ENCODE peak calls at places on chromosomes 1 and 21, in six cellular contexts. D, Y, Z, Q, N and B are unnamed samples.

GRCh38 chr1:64631346-64632052 is 113.4 kb upstream of the RAVER2 start:
- DNase-seq in Q (no peak), D (no peak), Z (no peak), Y (no peak), N (no peak), B (no peak)

GRCh38 chr1:30374400-30375070 is 348.9 kb downstream of the MATN1 start:
- DNase-seq in Y (no peak), D (no peak), N (no peak), Z (no peak), Q (no peak), B (no peak)

GRCh38 chr1:200365897-200366426 is 43.9 kb downstream of the ZNF281 start:
- DNase-seq in Q (no peak), Y (peak), D (no peak), N (no peak), Z (no peak), B (no peak)

GRCh38 chr1:222105393-222105737 is 363.5 kb upstream of the DUSP10 start:
- DNase-seq in Y (no peak), Z (no peak), N (peak), Q (peak), D (no peak), B (no peak)

GRCh38 chr1:86507935-86508582 is 38.8 kb upstream of the CLCA4 start:
- DNase-seq in Z (peak), Q (no peak), Y (peak), N (peak), D (no peak), B (no peak)

GRCh38 chr1:97314685-97315084 is 593.1 kb downstream of the PTBP2 start:
- DNase-seq in Y (no peak), Z (no peak), Q (no peak), N (no peak), D (no peak), B (no peak)

GRCh38 chr1:223129229-223129851 is 13.7 kb downstream of the TLR5 start:
- DNase-seq in Q (peak), N (no peak), D (no peak), Y (peak), Z (peak), B (no peak)

GRCh38 chr1:110280126-110280525 is 59.1 kb upstream of the RBM15 start:
- DNase-seq in D (no peak), Z (no peak), Y (no peak), Q (no peak), N (no peak), B (no peak)

GRCh38 chr1:183385746-183386145 is 32.4 kb downstream of the NMNAT2 start:
- DNase-seq in Q (no peak), N (no peak), Z (peak), D (no peak), Y (no peak), B (no peak)

GRCh38 chr1:48039088-48040049 is 42.2 kb upstream of the TRABD2B start:
- DNase-seq in N (no peak), Y (no peak), D (no peak), Q (no peak), Z (peak), B (no peak)

GRCh38 chr1:78565393-78565792 is 54.9 kb upstream of the IFI44L start:
- DNase-seq in N (no peak), Z (no peak), D (no peak), Y (no peak), Q (no peak), B (no peak)

GRCh38 chr1:181127898-181128453 is 39.5 kb downstream of the IER5 start:
- DNase-seq in N (no peak), D (no peak), Z (peak), Q (no peak), Y (peak), B (no peak)

GRCh38 chr1:209675567-209676154 is 449 bp downstream of the G0S2 start:
- DNase-seq in Z (no peak), D (no peak), Q (peak), Y (no peak), N (no peak), B (no peak)

GRCh38 chr1:211756471-211757020 is 74.0 kb downstream of the LPGAT1 start:
- DNase-seq in D (no peak), Y (no peak), Z (no peak), N (no peak), Q (no peak), B (no peak)

GRCh38 chr1:211734791-211735190 is 59.4 kb upstream of the NEK2 start:
- DNase-seq in Q (peak), D (no peak), Y (peak), Z (no peak), N (no peak), B (no peak)

GRCh38 chr1:18787825-18788385 is 71.6 kb downstream of the TAS1R2 start:
- DNase-seq in Y (no peak), N (no peak), Z (no peak), D (no peak), Q (no peak), B (no peak)

GRCh38 chr21:20997308-20997632 is 939 bp upstream of the NCAM2 start:
- DNase-seq in Z (no peak), Y (no peak), D (no peak), Q (no peak), N (no peak), B (no peak)
- H3K4me3 ChIP-seq in Z (peak), Y (no peak), D (no peak), Q (no peak), N (no peak), B (peak)

DNA sequence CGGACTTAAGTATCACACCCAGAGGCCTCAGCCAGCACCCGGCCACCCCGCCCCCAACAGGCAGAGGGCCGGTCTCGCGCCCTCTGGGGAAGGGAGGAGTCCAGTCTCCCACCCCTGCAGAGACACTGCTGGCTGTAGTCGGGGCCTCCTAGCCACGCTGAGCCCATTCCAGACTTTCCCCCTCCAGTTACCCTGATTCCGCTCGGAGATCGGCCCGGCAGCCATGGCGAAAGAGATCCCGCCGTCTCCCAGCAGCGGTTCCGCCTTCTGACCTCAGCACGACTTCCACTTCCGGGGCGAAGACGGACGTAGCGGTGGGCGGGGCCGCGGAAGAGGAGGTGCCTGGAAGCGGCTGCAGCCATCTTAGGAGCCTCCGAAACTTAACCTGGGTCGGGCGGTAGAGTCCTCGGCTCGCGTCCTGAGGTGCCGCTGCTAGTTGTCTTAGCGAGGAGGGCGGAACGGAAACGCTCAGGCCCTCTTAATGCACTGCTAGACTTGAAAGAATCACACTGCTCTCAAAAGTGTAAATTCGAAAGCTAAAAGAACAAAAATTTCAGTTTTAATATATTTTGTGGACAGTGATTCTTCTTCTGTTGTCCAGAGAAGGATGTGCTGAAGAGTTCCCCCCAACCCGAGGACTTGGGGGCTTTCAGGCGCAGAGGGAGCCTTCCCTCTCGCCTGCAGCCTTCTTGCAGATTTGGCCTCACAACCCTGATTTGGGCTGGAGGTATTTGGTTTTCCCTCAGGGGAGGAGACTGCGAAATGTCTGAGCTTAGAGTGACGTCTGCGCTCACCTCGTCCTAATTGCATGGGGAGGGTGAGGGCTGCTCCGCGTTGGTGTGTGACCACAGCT is at the start of gene SF3B4:
- DNase-seq in Z (peak), D (no peak), N (peak), Q (peak), Y (peak), B (peak)
- TF ChIP-seq CTCF in Z (no peak), D (no peak), N (no peak), Q (no peak), Y (no peak), B (peak)

DNA sequence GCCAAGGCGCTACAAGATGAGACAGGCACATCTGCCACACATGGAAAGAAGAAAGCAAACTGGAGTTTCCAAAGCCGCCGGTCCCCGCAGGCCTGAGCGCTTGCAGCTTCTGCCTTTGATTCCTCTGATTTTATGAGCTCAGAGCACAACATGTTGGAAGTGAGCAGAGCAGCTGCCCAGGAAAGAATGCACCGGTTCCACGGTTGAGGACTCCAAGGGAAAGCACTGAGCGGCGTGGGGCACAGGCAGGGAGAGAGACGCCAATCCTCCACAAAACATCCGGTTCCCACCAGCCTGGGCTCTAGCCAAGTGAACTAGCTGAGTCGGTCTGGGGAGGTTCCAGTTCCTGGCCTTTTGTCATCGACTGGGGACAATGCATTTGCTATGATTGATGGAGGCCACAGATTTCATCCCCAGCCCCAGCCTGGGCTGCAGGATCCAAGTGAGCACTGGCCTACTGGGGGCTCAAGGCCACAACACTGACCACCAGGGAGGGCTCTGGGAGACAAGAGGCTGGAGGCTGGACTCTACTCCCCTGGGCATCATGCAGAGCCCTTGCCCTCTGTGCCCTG is 253.1 kb upstream of the IRF2BP2 start:
- DNase-seq in N (no peak), D (no peak), Z (peak), Y (no peak), Q (peak), B (no peak)
- H3K4me3 ChIP-seq in N (no peak), D (no peak), Z (no peak), Y (no peak), Q (no peak), B (no peak)

DNA sequence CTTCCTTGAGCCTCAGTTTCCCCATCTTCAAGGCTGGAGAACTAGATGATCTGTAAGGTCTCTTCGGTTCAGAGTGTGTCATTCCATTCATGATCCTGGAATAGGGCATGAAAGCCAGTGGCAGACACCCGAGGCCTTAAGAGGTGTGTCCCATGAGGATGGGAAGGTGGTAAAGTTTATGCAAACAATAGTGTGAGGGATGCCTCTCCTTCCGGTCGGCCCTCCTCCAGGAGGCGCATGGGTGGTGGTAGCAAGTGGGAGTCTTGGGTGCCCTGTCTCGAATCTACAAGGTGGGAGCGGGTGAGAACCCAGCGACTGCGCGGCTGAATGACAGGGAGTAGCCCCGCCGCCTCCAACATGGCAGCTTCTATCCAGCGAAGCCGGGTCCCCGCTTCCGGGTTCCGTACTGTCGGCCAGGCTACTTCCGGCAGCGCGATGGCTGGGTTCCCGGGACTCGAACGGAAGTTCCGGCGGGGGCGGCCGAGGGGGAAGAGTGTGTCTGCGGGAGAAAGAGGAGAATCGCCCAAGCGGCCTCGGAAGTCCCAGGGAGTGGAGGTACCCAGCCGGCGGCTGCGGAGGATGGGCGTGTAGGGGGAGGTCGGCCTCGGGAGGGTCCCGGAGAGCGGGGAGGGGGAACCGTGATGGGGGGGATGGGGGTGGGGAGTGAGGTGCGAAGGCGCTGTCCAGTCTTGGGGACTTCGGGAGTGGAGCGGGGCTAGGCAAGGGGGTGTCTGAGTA is at the start of gene LYPLA2:
- DNase-seq in Z (peak), D (peak), Y (peak), Q (peak), N (peak), B (peak)
- TF ChIP-seq CTCF in Z (no peak), D (no peak), Y (no peak), Q (no peak), N (no peak), B (no peak)

GRCh38 chr1:155137129-155137528 is 1.5 kb downstream of the SLC50A1 start:
- DNase-seq in Q (no peak), Y (no peak), D (no peak), Z (no peak), N (no peak), B (no peak)
- H3K4me3 ChIP-seq in Q (no peak), Y (no peak), D (peak), Z (peak), N (peak), B (peak)

DNA sequence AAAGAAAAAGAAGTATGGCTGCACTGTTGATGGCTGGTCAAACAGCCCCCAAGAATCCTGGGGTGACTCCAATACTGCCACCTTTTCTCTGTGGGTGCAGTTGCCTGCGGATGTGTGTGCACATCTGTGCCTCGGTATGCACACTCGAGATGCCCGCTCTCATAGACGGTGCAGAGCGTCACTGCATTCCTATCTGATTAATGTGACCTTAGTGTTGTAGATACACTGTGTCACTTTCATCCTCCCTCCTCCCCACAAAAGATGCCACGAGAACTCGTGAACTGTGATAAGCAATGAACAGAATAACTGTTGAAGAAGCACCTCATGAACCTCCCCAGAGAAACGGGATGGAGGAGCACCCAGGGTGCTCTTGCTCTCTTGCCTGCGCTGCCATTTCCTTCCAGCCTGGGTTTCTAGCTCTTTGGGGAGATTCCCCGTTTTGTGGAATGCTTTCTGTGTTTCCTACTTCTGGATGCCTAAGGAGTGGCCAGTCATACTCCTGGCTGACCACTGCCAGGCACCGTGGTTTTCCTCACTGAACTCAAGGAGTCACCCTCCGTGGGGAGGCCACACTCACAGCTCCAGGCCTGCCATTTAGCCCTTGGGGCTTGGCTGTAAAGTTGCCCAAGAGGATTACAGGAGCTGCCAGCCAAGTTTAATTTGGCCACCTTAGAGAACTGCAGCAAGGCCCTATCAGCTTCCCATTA is 32.0 kb downstream of the NTPCR start:
- DNase-seq in Q (no peak), Y (peak), N (no peak), Z (no peak), D (no peak), B (peak)
- TF ChIP-seq CTCF in Q (no peak), Y (no peak), N (no peak), Z (no peak), D (no peak), B (no peak)

GRCh38 chr21:46628868-46629267 is 6.6 kb upstream of the PRMT2 start:
- DNase-seq in D (no peak), Y (no peak), N (no peak), Q (no peak), Z (no peak), B (no peak)
- H3K4me3 ChIP-seq in D (no peak), Y (no peak), N (no peak), Q (no peak), Z (no peak), B (no peak)